ENCODE peak calls at places on chromosomes 7 and 10, in five cellular contexts. One of them, this sample, is unnamed.

GRCh38 chr7:134766779-134767566 is 12.5 kb upstream of the CALD1 start:
- DNase-seq in erythroblast: no peak
- DNase-seq in RWPE1: no peak
- DNase-seq in NCI-H345: no peak
- DNase-seq in mesothelial cell of epicardium: no peak
- DNase-seq in this sample: no peak

GRCh38 chr7:142581341-142581740 is 167.9 kb upstream of the PRSS1 start:
- DNase-seq in NCI-H345: no peak
- DNase-seq in RWPE1: peak
- DNase-seq in mesothelial cell of epicardium: no peak
- DNase-seq in erythroblast: no peak
- DNase-seq in this sample: no peak

GRCh38 chr10:88852327-88852726 is 683 bp upstream of the ANKRD22 start:
- DNase-seq in RWPE1: no peak
- DNase-seq in erythroblast: no peak
- DNase-seq in NCI-H345: no peak
- DNase-seq in mesothelial cell of epicardium: no peak
- DNase-seq in this sample: no peak

GRCh38 chr7:32846630-32847225 is 44.8 kb downstream of the KBTBD2 start:
- DNase-seq in RWPE1: peak
- DNase-seq in mesothelial cell of epicardium: peak
- DNase-seq in erythroblast: peak
- DNase-seq in NCI-H345: peak
- DNase-seq in this sample: peak

GRCh38 chr7:14835399-14835798 is 67.2 kb downstream of the DGKB start:
- DNase-seq in erythroblast: no peak
- DNase-seq in NCI-H345: peak
- DNase-seq in RWPE1: no peak
- DNase-seq in mesothelial cell of epicardium: no peak
- DNase-seq in this sample: peak

GRCh38 chr10:12943425-12943824 is 58.1 kb downstream of the CCDC3 start:
- DNase-seq in mesothelial cell of epicardium: no peak
- DNase-seq in RWPE1: no peak
- DNase-seq in erythroblast: no peak
- DNase-seq in NCI-H345: no peak
- DNase-seq in this sample: no peak

GRCh38 chr7:34025579-34025978 is 120.2 kb downstream of the BMPER start:
- DNase-seq in erythroblast: no peak
- DNase-seq in NCI-H345: no peak
- DNase-seq in mesothelial cell of epicardium: no peak
- DNase-seq in RWPE1: no peak
- DNase-seq in this sample: no peak

GRCh38 chr7:80114159-80114558 is 20.5 kb upstream of the GNAI1 start:
- DNase-seq in RWPE1: no peak
- DNase-seq in mesothelial cell of epicardium: no peak
- DNase-seq in erythroblast: no peak
- DNase-seq in NCI-H345: no peak
- DNase-seq in this sample: no peak

GRCh38 chr7:34275629-34276028 is 370.3 kb downstream of the BMPER start:
- DNase-seq in RWPE1: no peak
- DNase-seq in erythroblast: no peak
- DNase-seq in NCI-H345: no peak
- DNase-seq in mesothelial cell of epicardium: no peak
- DNase-seq in this sample: peak

GRCh38 chr7:51350195-51350896 is 33.7 kb upstream of the COBL start:
- DNase-seq in erythroblast: no peak
- DNase-seq in RWPE1: peak
- DNase-seq in mesothelial cell of epicardium: no peak
- DNase-seq in NCI-H345: peak
- DNase-seq in this sample: no peak

GRCh38 chr7:21251166-21251806 is 176.6 kb upstream of the SP4 start:
- DNase-seq in mesothelial cell of epicardium: no peak
- DNase-seq in erythroblast: no peak
- DNase-seq in RWPE1: no peak
- DNase-seq in NCI-H345: peak
- DNase-seq in this sample: peak

GRCh38 chr10:123766012-123766411 is 99.9 kb downstream of the GPR26 start:
- DNase-seq in NCI-H345: no peak
- DNase-seq in RWPE1: no peak
- DNase-seq in mesothelial cell of epicardium: no peak
- DNase-seq in erythroblast: no peak
- DNase-seq in this sample: no peak

GRCh38 chr10:122165914-122166313 is 105.2 kb upstream of the BTBD16 start:
- DNase-seq in mesothelial cell of epicardium: no peak
- DNase-seq in erythroblast: no peak
- DNase-seq in NCI-H345: no peak
- DNase-seq in RWPE1: no peak
- DNase-seq in this sample: no peak

GRCh38 chr10:121527690-121528089 is 70.6 kb downstream of the FGFR2 start:
- DNase-seq in mesothelial cell of epicardium: no peak
- DNase-seq in erythroblast: no peak
- DNase-seq in NCI-H345: peak
- DNase-seq in RWPE1: no peak
- DNase-seq in this sample: peak

GRCh38 chr7:71286336-71286735 is 154.4 kb downstream of the GALNT17 start:
- DNase-seq in NCI-H345: no peak
- DNase-seq in RWPE1: no peak
- DNase-seq in mesothelial cell of epicardium: no peak
- DNase-seq in erythroblast: no peak
- DNase-seq in this sample: no peak

GRCh38 chr10:4693967-4694366 is 132.0 kb upstream of the AKR1E2 start:
- DNase-seq in NCI-H345: no peak
- DNase-seq in RWPE1: no peak
- DNase-seq in mesothelial cell of epicardium: no peak
- DNase-seq in erythroblast: no peak
- DNase-seq in this sample: no peak

GRCh38 chr10:108801775-108802516 is 1121.4 kb downstream of the XPNPEP1 start:
- DNase-seq in NCI-H345: no peak
- DNase-seq in RWPE1: no peak
- DNase-seq in mesothelial cell of epicardium: no peak
- DNase-seq in erythroblast: no peak
- DNase-seq in this sample: no peak

GRCh38 chr7:985915-986741 is 3.1 kb downstream of the CYP2W1 start:
- DNase-seq in NCI-H345: no peak
- DNase-seq in erythroblast: peak
- DNase-seq in mesothelial cell of epicardium: no peak
- DNase-seq in RWPE1: no peak
- DNase-seq in this sample: no peak